ENCODE peak calls at places on chromosomes 2 and 18, in six cellular contexts. One of them, this sample, is unnamed.

GRCh38 chr2:146986161-146986560 is 858.7 kb upstream of the ACVR2A start:
- DNase-seq in HCT116: no peak
- DNase-seq in body of pancreas: no peak
- DNase-seq in left ventricle myocardium inferior: no peak
- DNase-seq in stimulated activated CD8-positive, alpha-beta memory T cell treated with anti-CD3 and anti-CD28 coated beads, Interleukin-15, amount 100 ng/mL, for 1 hour: no peak
- DNase-seq in frontal cortex: no peak
- DNase-seq in this sample: no peak

GRCh38 chr2:32965523-32966171 is 18.9 kb downstream of the LTBP1 start:
- DNase-seq in HCT116: no peak
- DNase-seq in body of pancreas: no peak
- DNase-seq in left ventricle myocardium inferior: no peak
- DNase-seq in stimulated activated CD8-positive, alpha-beta memory T cell treated with anti-CD3 and anti-CD28 coated beads, Interleukin-15, amount 100 ng/mL, for 1 hour: no peak
- DNase-seq in frontal cortex: no peak
- DNase-seq in this sample: no peak

GRCh38 chr2:230225486-230225885 is at the start of gene SP140:
- DNase-seq in HCT116: no peak
- DNase-seq in body of pancreas: peak; percentile 16
- DNase-seq in left ventricle myocardium inferior: peak; percentile 31
- DNase-seq in stimulated activated CD8-positive, alpha-beta memory T cell treated with anti-CD3 and anti-CD28 coated beads, Interleukin-15, amount 100 ng/mL, for 1 hour: peak; percentile 54
- DNase-seq in frontal cortex: no peak
- DNase-seq in this sample: no peak

GRCh38 chr18:76558881-76559667 is 64.0 kb upstream of the ZNF516 start:
- DNase-seq in HCT116: peak; percentile 73
- DNase-seq in body of pancreas: no peak
- DNase-seq in left ventricle myocardium inferior: no peak
- DNase-seq in stimulated activated CD8-positive, alpha-beta memory T cell treated with anti-CD3 and anti-CD28 coated beads, Interleukin-15, amount 100 ng/mL, for 1 hour: no peak
- DNase-seq in frontal cortex: no peak
- DNase-seq in this sample: peak; percentile 94

GRCh38 chr2:43129676-43130547 is 96.5 kb downstream of the ZFP36L2 start:
- DNase-seq in HCT116: no peak
- DNase-seq in body of pancreas: no peak
- DNase-seq in left ventricle myocardium inferior: peak; percentile 60
- DNase-seq in stimulated activated CD8-positive, alpha-beta memory T cell treated with anti-CD3 and anti-CD28 coated beads, Interleukin-15, amount 100 ng/mL, for 1 hour: no peak
- DNase-seq in frontal cortex: no peak
- DNase-seq in this sample: no peak

GRCh38 chr2:240983361-240983995 is 14.9 kb upstream of the SNED1 start:
- DNase-seq in HCT116: peak; percentile 41
- DNase-seq in body of pancreas: peak; percentile 57
- DNase-seq in left ventricle myocardium inferior: peak; percentile 25
- DNase-seq in stimulated activated CD8-positive, alpha-beta memory T cell treated with anti-CD3 and anti-CD28 coated beads, Interleukin-15, amount 100 ng/mL, for 1 hour: no peak
- DNase-seq in frontal cortex: no peak
- DNase-seq in this sample: peak; percentile 78

GRCh38 chr2:19425419-19425818 is 67.0 kb upstream of the OSR1 start:
- DNase-seq in HCT116: no peak
- DNase-seq in body of pancreas: no peak
- DNase-seq in left ventricle myocardium inferior: no peak
- DNase-seq in stimulated activated CD8-positive, alpha-beta memory T cell treated with anti-CD3 and anti-CD28 coated beads, Interleukin-15, amount 100 ng/mL, for 1 hour: no peak
- DNase-seq in frontal cortex: no peak
- DNase-seq in this sample: no peak

GRCh38 chr2:217833439-217833838 is 169.4 kb downstream of the TNS1 start:
- DNase-seq in HCT116: no peak
- DNase-seq in body of pancreas: no peak
- DNase-seq in left ventricle myocardium inferior: no peak
- DNase-seq in stimulated activated CD8-positive, alpha-beta memory T cell treated with anti-CD3 and anti-CD28 coated beads, Interleukin-15, amount 100 ng/mL, for 1 hour: no peak
- DNase-seq in frontal cortex: no peak
- DNase-seq in this sample: no peak

GRCh38 chr2:205646680-205647079 is 35.6 kb upstream of the NRP2 start:
- DNase-seq in HCT116: no peak
- DNase-seq in body of pancreas: no peak
- DNase-seq in left ventricle myocardium inferior: no peak
- DNase-seq in stimulated activated CD8-positive, alpha-beta memory T cell treated with anti-CD3 and anti-CD28 coated beads, Interleukin-15, amount 100 ng/mL, for 1 hour: no peak
- DNase-seq in frontal cortex: no peak
- DNase-seq in this sample: no peak

GRCh38 chr18:79484661-79485621 is 89.2 kb downstream of the NFATC1 start:
- DNase-seq in HCT116: no peak
- DNase-seq in body of pancreas: no peak
- DNase-seq in left ventricle myocardium inferior: peak; percentile 30
- DNase-seq in stimulated activated CD8-positive, alpha-beta memory T cell treated with anti-CD3 and anti-CD28 coated beads, Interleukin-15, amount 100 ng/mL, for 1 hour: no peak
- DNase-seq in frontal cortex: no peak
- DNase-seq in this sample: peak; percentile 64

GRCh38 chr2:85066874-85067351 is 66.3 kb upstream of the TCF7L1 start:
- DNase-seq in HCT116: peak; percentile 77
- DNase-seq in body of pancreas: peak; percentile 70
- DNase-seq in left ventricle myocardium inferior: peak; percentile 75
- DNase-seq in stimulated activated CD8-positive, alpha-beta memory T cell treated with anti-CD3 and anti-CD28 coated beads, Interleukin-15, amount 100 ng/mL, for 1 hour: no peak
- DNase-seq in frontal cortex: peak; percentile 57
- DNase-seq in this sample: peak; percentile 73

GRCh38 chr2:85433511-85434089 is 15.1 kb downstream of the SH2D6 start:
- DNase-seq in HCT116: no peak
- DNase-seq in body of pancreas: peak; percentile 91
- DNase-seq in left ventricle myocardium inferior: peak; percentile 89
- DNase-seq in stimulated activated CD8-positive, alpha-beta memory T cell treated with anti-CD3 and anti-CD28 coated beads, Interleukin-15, amount 100 ng/mL, for 1 hour: no peak
- DNase-seq in frontal cortex: peak; percentile 74
- DNase-seq in this sample: peak; percentile 48

GRCh38 chr2:38074775-38075435 is 1.0 kb downstream of the CYP1B1 start:
- DNase-seq in HCT116: no peak
- DNase-seq in body of pancreas: no peak
- DNase-seq in left ventricle myocardium inferior: peak; percentile 42
- DNase-seq in stimulated activated CD8-positive, alpha-beta memory T cell treated with anti-CD3 and anti-CD28 coated beads, Interleukin-15, amount 100 ng/mL, for 1 hour: no peak
- DNase-seq in frontal cortex: no peak
- DNase-seq in this sample: no peak

GRCh38 chr18:48662021-48662661 is 123.3 kb downstream of the CTIF start:
- DNase-seq in HCT116: no peak
- DNase-seq in body of pancreas: no peak
- DNase-seq in left ventricle myocardium inferior: no peak
- DNase-seq in stimulated activated CD8-positive, alpha-beta memory T cell treated with anti-CD3 and anti-CD28 coated beads, Interleukin-15, amount 100 ng/mL, for 1 hour: no peak
- DNase-seq in frontal cortex: no peak
- DNase-seq in this sample: no peak

GRCh38 chr18:61908661-61909060 is 15.9 kb upstream of the RNF152 start:
- DNase-seq in HCT116: no peak
- DNase-seq in body of pancreas: no peak
- DNase-seq in left ventricle myocardium inferior: no peak
- DNase-seq in stimulated activated CD8-positive, alpha-beta memory T cell treated with anti-CD3 and anti-CD28 coated beads, Interleukin-15, amount 100 ng/mL, for 1 hour: no peak
- DNase-seq in frontal cortex: no peak
- DNase-seq in this sample: no peak

GRCh38 chr18:2466978-2467377 is 104.3 kb downstream of the METTL4 start:
- DNase-seq in HCT116: no peak
- DNase-seq in body of pancreas: no peak
- DNase-seq in left ventricle myocardium inferior: no peak
- DNase-seq in stimulated activated CD8-positive, alpha-beta memory T cell treated with anti-CD3 and anti-CD28 coated beads, Interleukin-15, amount 100 ng/mL, for 1 hour: no peak
- DNase-seq in frontal cortex: no peak
- DNase-seq in this sample: no peak

GRCh38 chr2:218354850-218355443 is 1.7 kb upstream of the CATIP start:
- DNase-seq in HCT116: no peak
- DNase-seq in body of pancreas: no peak
- DNase-seq in left ventricle myocardium inferior: no peak
- DNase-seq in stimulated activated CD8-positive, alpha-beta memory T cell treated with anti-CD3 and anti-CD28 coated beads, Interleukin-15, amount 100 ng/mL, for 1 hour: no peak
- DNase-seq in frontal cortex: no peak
- DNase-seq in this sample: no peak

GRCh38 chr2:118822015-118822414 is 25.4 kb downstream of the EN1 start:
- DNase-seq in HCT116: no peak
- DNase-seq in body of pancreas: no peak
- DNase-seq in left ventricle myocardium inferior: no peak
- DNase-seq in stimulated activated CD8-positive, alpha-beta memory T cell treated with anti-CD3 and anti-CD28 coated beads, Interleukin-15, amount 100 ng/mL, for 1 hour: no peak
- DNase-seq in frontal cortex: no peak
- DNase-seq in this sample: no peak

GRCh38 chr2:138648606-138649005 is 131.6 kb downstream of the NXPH2 start:
- DNase-seq in HCT116: no peak
- DNase-seq in body of pancreas: no peak
- DNase-seq in left ventricle myocardium inferior: no peak
- DNase-seq in stimulated activated CD8-positive, alpha-beta memory T cell treated with anti-CD3 and anti-CD28 coated beads, Interleukin-15, amount 100 ng/mL, for 1 hour: no peak
- DNase-seq in frontal cortex: no peak
- DNase-seq in this sample: no peak

GRCh38 chr2:178377046-178377445 is 73.9 kb downstream of the PRKRA start:
- DNase-seq in HCT116: no peak
- DNase-seq in body of pancreas: no peak
- DNase-seq in left ventricle myocardium inferior: no peak
- DNase-seq in stimulated activated CD8-positive, alpha-beta memory T cell treated with anti-CD3 and anti-CD28 coated beads, Interleukin-15, amount 100 ng/mL, for 1 hour: no peak
- DNase-seq in frontal cortex: no peak
- DNase-seq in this sample: no peak

GRCh38 chr2:156589381-156590079 is 153.4 kb downstream of the GPD2 start:
- DNase-seq in HCT116: peak; percentile 27
- DNase-seq in body of pancreas: peak; percentile 35
- DNase-seq in left ventricle myocardium inferior: no peak
- DNase-seq in stimulated activated CD8-positive, alpha-beta memory T cell treated with anti-CD3 and anti-CD28 coated beads, Interleukin-15, amount 100 ng/mL, for 1 hour: no peak
- DNase-seq in frontal cortex: peak; percentile 7
- DNase-seq in this sample: peak; percentile 25

GRCh38 chr2:176109955-176110345 is 2.9 kb downstream of the HOXD11 start:
- DNase-seq in HCT116: no peak
- DNase-seq in body of pancreas: no peak
- DNase-seq in left ventricle myocardium inferior: no peak
- DNase-seq in stimulated activated CD8-positive, alpha-beta memory T cell treated with anti-CD3 and anti-CD28 coated beads, Interleukin-15, amount 100 ng/mL, for 1 hour: no peak
- DNase-seq in frontal cortex: no peak
- DNase-seq in this sample: no peak

GRCh38 chr2:145324748-145325147 is 804.8 kb upstream of the ZEB2 start:
- DNase-seq in HCT116: no peak
- DNase-seq in body of pancreas: no peak
- DNase-seq in left ventricle myocardium inferior: no peak
- DNase-seq in stimulated activated CD8-positive, alpha-beta memory T cell treated with anti-CD3 and anti-CD28 coated beads, Interleukin-15, amount 100 ng/mL, for 1 hour: no peak
- DNase-seq in frontal cortex: no peak
- DNase-seq in this sample: no peak

GRCh38 chr2:170817999-170818293 is 1.3 kb downstream of the GAD1 start:
- DNase-seq in HCT116: no peak
- DNase-seq in body of pancreas: no peak
- DNase-seq in left ventricle myocardium inferior: no peak
- DNase-seq in stimulated activated CD8-positive, alpha-beta memory T cell treated with anti-CD3 and anti-CD28 coated beads, Interleukin-15, amount 100 ng/mL, for 1 hour: no peak
- DNase-seq in frontal cortex: no peak
- DNase-seq in this sample: no peak

GRCh38 chr2:217940261-217941220 is 62.3 kb downstream of the TNS1 start:
- DNase-seq in HCT116: no peak
- DNase-seq in body of pancreas: no peak
- DNase-seq in left ventricle myocardium inferior: no peak
- DNase-seq in stimulated activated CD8-positive, alpha-beta memory T cell treated with anti-CD3 and anti-CD28 coated beads, Interleukin-15, amount 100 ng/mL, for 1 hour: no peak
- DNase-seq in frontal cortex: no peak
- DNase-seq in this sample: no peak

GRCh38 chr2:102053096-102053495 is 61.3 kb downstream of the IL1R2 start:
- DNase-seq in HCT116: no peak
- DNase-seq in body of pancreas: no peak
- DNase-seq in left ventricle myocardium inferior: no peak
- DNase-seq in stimulated activated CD8-positive, alpha-beta memory T cell treated with anti-CD3 and anti-CD28 coated beads, Interleukin-15, amount 100 ng/mL, for 1 hour: no peak
- DNase-seq in frontal cortex: no peak
- DNase-seq in this sample: no peak

GRCh38 chr2:98412751-98413445 is 31.8 kb upstream of the INPP4A start:
- DNase-seq in HCT116: peak; percentile 53
- DNase-seq in body of pancreas: peak; percentile 24
- DNase-seq in left ventricle myocardium inferior: no peak
- DNase-seq in stimulated activated CD8-positive, alpha-beta memory T cell treated with anti-CD3 and anti-CD28 coated beads, Interleukin-15, amount 100 ng/mL, for 1 hour: peak; percentile 29
- DNase-seq in frontal cortex: peak; percentile 45
- DNase-seq in this sample: peak; percentile 65

GRCh38 chr2:102514061-102514785 is 41.2 kb downstream of the SLC9A4 start:
- DNase-seq in HCT116: peak; percentile 27
- DNase-seq in body of pancreas: no peak
- DNase-seq in left ventricle myocardium inferior: no peak
- DNase-seq in stimulated activated CD8-positive, alpha-beta memory T cell treated with anti-CD3 and anti-CD28 coated beads, Interleukin-15, amount 100 ng/mL, for 1 hour: no peak
- DNase-seq in frontal cortex: no peak
- DNase-seq in this sample: no peak

GRCh38 chr2:11809586-11810236 is 63.3 kb downstream of the LPIN1 start:
- DNase-seq in HCT116: no peak
- DNase-seq in body of pancreas: no peak
- DNase-seq in left ventricle myocardium inferior: no peak
- DNase-seq in stimulated activated CD8-positive, alpha-beta memory T cell treated with anti-CD3 and anti-CD28 coated beads, Interleukin-15, amount 100 ng/mL, for 1 hour: no peak
- DNase-seq in frontal cortex: no peak
- DNase-seq in this sample: no peak

GRCh38 chr2:112081262-112081661 is 26.2 kb downstream of the TMEM87B start:
- DNase-seq in HCT116: no peak
- DNase-seq in body of pancreas: no peak
- DNase-seq in left ventricle myocardium inferior: no peak
- DNase-seq in stimulated activated CD8-positive, alpha-beta memory T cell treated with anti-CD3 and anti-CD28 coated beads, Interleukin-15, amount 100 ng/mL, for 1 hour: no peak
- DNase-seq in frontal cortex: no peak
- DNase-seq in this sample: no peak

GRCh38 chr18:45993441-45993840 is 26.3 kb upstream of the EPG5 start:
- DNase-seq in HCT116: no peak
- DNase-seq in body of pancreas: no peak
- DNase-seq in left ventricle myocardium inferior: no peak
- DNase-seq in stimulated activated CD8-positive, alpha-beta memory T cell treated with anti-CD3 and anti-CD28 coated beads, Interleukin-15, amount 100 ng/mL, for 1 hour: no peak
- DNase-seq in frontal cortex: no peak
- DNase-seq in this sample: peak; percentile 37

GRCh38 chr2:5915926-5916325 is 223.7 kb downstream of the SOX11 start:
- DNase-seq in HCT116: no peak
- DNase-seq in body of pancreas: peak; percentile 21
- DNase-seq in left ventricle myocardium inferior: no peak
- DNase-seq in stimulated activated CD8-positive, alpha-beta memory T cell treated with anti-CD3 and anti-CD28 coated beads, Interleukin-15, amount 100 ng/mL, for 1 hour: no peak
- DNase-seq in frontal cortex: no peak
- DNase-seq in this sample: peak; percentile 49

GRCh38 chr2:36406296-36406695 is 50.7 kb downstream of the CRIM1 start:
- DNase-seq in HCT116: no peak
- DNase-seq in body of pancreas: no peak
- DNase-seq in left ventricle myocardium inferior: no peak
- DNase-seq in stimulated activated CD8-positive, alpha-beta memory T cell treated with anti-CD3 and anti-CD28 coated beads, Interleukin-15, amount 100 ng/mL, for 1 hour: no peak
- DNase-seq in frontal cortex: no peak
- DNase-seq in this sample: no peak

GRCh38 chr2:225487901-225488416 is 88.4 kb downstream of the NYAP2 start:
- DNase-seq in HCT116: no peak
- DNase-seq in body of pancreas: no peak
- DNase-seq in left ventricle myocardium inferior: no peak
- DNase-seq in stimulated activated CD8-positive, alpha-beta memory T cell treated with anti-CD3 and anti-CD28 coated beads, Interleukin-15, amount 100 ng/mL, for 1 hour: no peak
- DNase-seq in frontal cortex: no peak
- DNase-seq in this sample: no peak

GRCh38 chr2:96174251-96175144 is 29.3 kb upstream of the DUSP2 start:
- DNase-seq in HCT116: peak; percentile 39
- DNase-seq in body of pancreas: peak; percentile 82
- DNase-seq in left ventricle myocardium inferior: peak; percentile 70
- DNase-seq in stimulated activated CD8-positive, alpha-beta memory T cell treated with anti-CD3 and anti-CD28 coated beads, Interleukin-15, amount 100 ng/mL, for 1 hour: peak; percentile 73
- DNase-seq in frontal cortex: peak; percentile 72
- DNase-seq in this sample: peak; percentile 75

GRCh38 chr2:129233166-129233565 is 746.3 kb upstream of the RAB6C start:
- DNase-seq in HCT116: no peak
- DNase-seq in body of pancreas: no peak
- DNase-seq in left ventricle myocardium inferior: no peak
- DNase-seq in stimulated activated CD8-positive, alpha-beta memory T cell treated with anti-CD3 and anti-CD28 coated beads, Interleukin-15, amount 100 ng/mL, for 1 hour: no peak
- DNase-seq in frontal cortex: no peak
- DNase-seq in this sample: no peak

GRCh38 chr2:164430166-164430783 is 191.0 kb downstream of the GRB14 start:
- DNase-seq in HCT116: peak; percentile 23
- DNase-seq in body of pancreas: peak; percentile 19
- DNase-seq in left ventricle myocardium inferior: no peak
- DNase-seq in stimulated activated CD8-positive, alpha-beta memory T cell treated with anti-CD3 and anti-CD28 coated beads, Interleukin-15, amount 100 ng/mL, for 1 hour: no peak
- DNase-seq in frontal cortex: no peak
- DNase-seq in this sample: peak; percentile 15